ENCODE peak calls at places on chromosomes 13 and 19, in five cellular contexts. T is T-helper 17 cell; Z is CD4-positive, alpha-beta T cell; P is tibial nerve; H is lower lobe of right lung. Y is an unnamed sample.

GRCh38 chr13:33016414-33017409 is at the start of gene KL:
- DNase-seq in T (no peak), Z (no peak), P (peak; percentile 22), H (peak; percentile 74), Y (no peak)

GRCh38 chr13:87884874-87885273 is 213.7 kb downstream of the SLITRK5 start:
- DNase-seq in T (no peak), Z (no peak), P (no peak), H (no peak), Y (no peak)

GRCh38 chr13:114236224-114236623 is 1.5 kb downstream of the CDC16 start:
- DNase-seq in T (no peak), Z (no peak), P (no peak), H (no peak), Y (no peak)

GRCh38 chr13:22447132-22447886 is 733.5 kb upstream of the SGCG start:
- DNase-seq in T (no peak), Z (no peak), P (no peak), H (no peak), Y (no peak)

GRCh38 chr13:66508153-66508909 is 721.8 kb downstream of the PCDH9 start:
- DNase-seq in T (no peak), Z (no peak), P (no peak), H (no peak), Y (no peak)

GRCh38 chr13:31827707-31828106 is 88.4 kb downstream of the RXFP2 start:
- DNase-seq in T (no peak), Z (no peak), P (no peak), H (no peak), Y (no peak)

GRCh38 chr19:47427241-47428176 is 8.2 kb upstream of the MEIS3 start:
- DNase-seq in T (peak; percentile 64), Z (peak; percentile 55), P (peak; percentile 22), H (peak; percentile 69), Y (peak; percentile 53)

GRCh38 chr19:31066385-31066784 is 282.9 kb downstream of the TSHZ3 start:
- DNase-seq in T (no peak), Z (no peak), P (no peak), H (no peak), Y (no peak)

GRCh38 chr19:3565177-3565576 is 7.6 kb upstream of the HMG20B start:
- DNase-seq in T (no peak), Z (no peak), P (no peak), H (no peak), Y (no peak)

GRCh38 chr19:6227941-6228325 is 51.8 kb downstream of the MLLT1 start:
- DNase-seq in T (no peak), Z (no peak), P (no peak), H (peak; percentile 35), Y (no peak)

GRCh38 chr13:34419025-34419424 is 523.0 kb upstream of the NBEA start:
- DNase-seq in T (no peak), Z (no peak), P (no peak), H (no peak), Y (no peak)

GRCh38 chr19:15015946-15016542 is 33.2 kb upstream of the CASP14 start:
- DNase-seq in T (no peak), Z (no peak), P (no peak), H (no peak), Y (no peak)

GRCh38 chr19:21740559-21740958 is 26.8 kb downstream of the ZNF100 start:
- DNase-seq in T (no peak), Z (no peak), P (no peak), H (no peak), Y (no peak)

GRCh38 chr19:13146763-13147563 is 3.2 kb downstream of the STX10 start:
- DNase-seq in T (no peak), Z (no peak), P (no peak), H (peak; percentile 77), Y (no peak)

GRCh38 chr19:21580101-21580500 is 74.7 kb downstream of the ZNF429 start:
- DNase-seq in T (no peak), Z (no peak), P (no peak), H (no peak), Y (no peak)

GRCh38 chr19:48887861-48888612 is 10.5 kb downstream of the TULP2 start:
- DNase-seq in T (no peak), Z (no peak), P (no peak), H (no peak), Y (no peak)

GRCh38 chr13:28059214-28059613 is 41.2 kb downstream of the FLT3 start:
- DNase-seq in T (no peak), Z (peak; percentile 38), P (no peak), H (no peak), Y (peak; percentile 39)

GRCh38 chr13:95254341-95254740 is 46.9 kb downstream of the ABCC4 start:
- DNase-seq in T (no peak), Z (no peak), P (no peak), H (no peak), Y (no peak)

GRCh38 chr13:39353988-39354387 is 249.0 kb downstream of the LHFPL6 start:
- DNase-seq in T (no peak), Z (no peak), P (no peak), H (no peak), Y (no peak)

GRCh38 chr13:113390874-113391497 is 27.1 kb upstream of the GRTP1 start:
- DNase-seq in T (no peak), Z (no peak), P (no peak), H (peak; percentile 1), Y (no peak)

GRCh38 chr13:76552807-76553206 is 333.4 kb downstream of the KCTD12 start:
- DNase-seq in T (no peak), Z (no peak), P (no peak), H (no peak), Y (no peak)

GRCh38 chr19:5255602-5256231 is 84.9 kb downstream of the PTPRS start:
- DNase-seq in T (no peak), Z (no peak), P (no peak), H (no peak), Y (no peak)

GRCh38 chr19:30171795-30172642 is 200.2 kb upstream of the ZNF536 start:
- DNase-seq in T (no peak), Z (no peak), P (no peak), H (no peak), Y (no peak)

GRCh38 chr19:5434970-5435641 is 20.1 kb upstream of the ZNRF4 start:
- DNase-seq in T (no peak), Z (no peak), P (no peak), H (no peak), Y (no peak)

GRCh38 chr19:42048992-42049391 is 21.0 kb downstream of the GRIK5 start:
- DNase-seq in T (no peak), Z (no peak), P (no peak), H (no peak), Y (no peak)

GRCh38 chr13:37194428-37194861 is 89.0 kb upstream of the CSNK1A1L start:
- DNase-seq in T (no peak), Z (no peak), P (no peak), H (no peak), Y (no peak)

Y was measured in activated gamma-delta T cell treated with Interleukin-2 at 50 U/mL for 16 hours.